ENCODE peak calls at places on chromosomes 4 and X, in ten cellular contexts. M is activated T-cell treated with anti-CD3 and anti-CD28 coated beads for 1 hour; O is CD4-positive, alpha-beta memory T cell; W is KBM-7; A is iris pigment epithelial cell; G is mammary epithelial cell; L is fibroblast of gingiva; Y is NCI-H1092; C is AML-193; R is CD4-positive, alpha-beta T cell. X is an unnamed sample.

GRCh38 chrX:13082286-13083065 is 38.1 kb upstream of the FAM9C start:
- DNase-seq in M (no peak), O (peak), W (no peak), A (no peak), G (no peak), L (no peak), Y (no peak), C (no peak), R (no peak), X (no peak)

GRCh38 chr4:11623726-11624037 is 195.0 kb upstream of the HS3ST1 start:
- DNase-seq in M (peak), O (no peak), W (no peak), A (no peak), G (peak), L (no peak), Y (peak), C (no peak), R (no peak), X (no peak)

GRCh38 chr4:173025131-173025530 is 143.5 kb upstream of the GALNT7 start:
- DNase-seq in M (no peak), O (peak), W (peak), A (peak), G (peak), L (peak), Y (peak), C (peak), R (no peak), X (no peak)

GRCh38 chr4:163528618-163529017 is 34.1 kb downstream of the TMA16 start:
- DNase-seq in M (no peak), O (no peak), W (no peak), A (no peak), G (no peak), L (no peak), Y (no peak), C (no peak), R (no peak), X (no peak)

GRCh38 chr4:185134176-185134869 is 8.7 kb upstream of the SLC25A4 start:
- DNase-seq in M (no peak), O (peak), W (peak), A (peak), G (peak), L (peak), Y (peak), C (peak), R (no peak), X (no peak)

GRCh38 chr4:99120501-99120900 is 23.6 kb downstream of the ADH4 start:
- DNase-seq in M (no peak), O (no peak), W (no peak), A (no peak), G (no peak), L (no peak), Y (no peak), C (no peak), R (no peak), X (no peak)

GRCh38 chrX:154444001-154444754 is at the start of gene FAM50A:
- DNase-seq in M (peak), O (peak), W (no peak), A (peak), G (no peak), L (peak), Y (peak), C (peak), R (peak), X (peak)

GRCh38 chrX:136766785-136767103 is 14.0 kb downstream of the ARHGEF6 start:
- DNase-seq in M (no peak), O (no peak), W (no peak), A (no peak), G (no peak), L (no peak), Y (no peak), C (no peak), R (no peak), X (peak)

GRCh38 chrX:63812826-63813225 is 27.8 kb upstream of the ARHGEF9 start:
- DNase-seq in M (no peak), O (no peak), W (no peak), A (no peak), G (no peak), L (no peak), Y (no peak), C (no peak), R (no peak), X (no peak)

GRCh38 chrX:123422875-123423274 is 238.8 kb downstream of the GRIA3 start:
- DNase-seq in M (no peak), O (no peak), W (peak), A (peak), G (peak), L (peak), Y (no peak), C (no peak), R (no peak), X (no peak)

GRCh38 chrX:3666975-3667374 is 46.5 kb downstream of the PRKX start:
- DNase-seq in M (no peak), O (no peak), W (no peak), A (no peak), G (no peak), L (no peak), Y (no peak), C (no peak), R (no peak), X (no peak)

GRCh38 chr4:30720656-30721352 is 635 bp downstream of the PCDH7 start:
- DNase-seq in M (no peak), O (no peak), W (peak), A (peak), G (no peak), L (peak), Y (peak), C (no peak), R (no peak), X (peak)

GRCh38 chrX:112536544-112536943 is 143.2 kb downstream of the LHFPL1 start:
- DNase-seq in M (no peak), O (no peak), W (no peak), A (no peak), G (no peak), L (no peak), Y (no peak), C (no peak), R (no peak), X (no peak)

GRCh38 chr4:38150766-38151165 is 190.6 kb downstream of the PTTG2 start:
- DNase-seq in M (no peak), O (no peak), W (no peak), A (peak), G (no peak), L (peak), Y (no peak), C (no peak), R (no peak), X (no peak)

GRCh38 chr4:78645853-78646757 is 94.5 kb downstream of the ANXA3 start:
- DNase-seq in M (no peak), O (no peak), W (no peak), A (peak), G (peak), L (peak), Y (no peak), C (peak), R (no peak), X (peak)

GRCh38 chr4:147543039-147543438 is 62.1 kb downstream of the EDNRA start:
- DNase-seq in M (no peak), O (no peak), W (no peak), A (peak), G (no peak), L (peak), Y (no peak), C (no peak), R (no peak), X (no peak)

GRCh38 chr4:110636677-110637407 is 14.0 kb upstream of the PITX2 start:
- DNase-seq in M (no peak), O (no peak), W (no peak), A (peak), G (no peak), L (peak), Y (no peak), C (no peak), R (no peak), X (peak)

GRCh38 chr4:2787230-2788100 is 5.4 kb upstream of the SH3BP2 start:
- DNase-seq in M (no peak), O (no peak), W (peak), A (no peak), G (no peak), L (no peak), Y (no peak), C (peak), R (no peak), X (peak)

GRCh38 chr4:82293304-82293703 is 80.5 kb downstream of the HNRNPD start:
- DNase-seq in M (no peak), O (peak), W (peak), A (no peak), G (peak), L (no peak), Y (no peak), C (peak), R (no peak), X (no peak)

GRCh38 chrX:54181196-54181953 is 1.7 kb downstream of the FAM120C start:
- DNase-seq in M (no peak), O (no peak), W (peak), A (peak), G (no peak), L (peak), Y (no peak), C (no peak), R (no peak), X (no peak)

GRCh38 chr4:58749206-58749605 is 1639.0 kb upstream of the IGFBP7 start:
- DNase-seq in M (no peak), O (no peak), W (no peak), A (no peak), G (no peak), L (no peak), Y (peak), C (no peak), R (no peak), X (no peak)

GRCh38 chr4:6875431-6875831 is 34.2 kb upstream of the TBC1D14 start:
- DNase-seq in M (no peak), O (no peak), W (peak), A (no peak), G (no peak), L (no peak), Y (no peak), C (peak), R (no peak), X (peak)

GRCh38 chr4:76950846-76951321 is 1.3 kb downstream of the SEPTIN11 start:
- DNase-seq in M (no peak), O (no peak), W (peak), A (peak), G (peak), L (peak), Y (no peak), C (no peak), R (no peak), X (peak)